ENCODE peak calls at places on chromosome 19, in eight cellular contexts. One of them, this sample, is unnamed.

GRCh38 chr19:32674153-32674958 is 624 bp downstream of the ANKRD27 start:
- DNase-seq in BJ: no peak
- DNase-seq in cardiac fibroblast: no peak
- DNase-seq in SK-N-SH: peak
- DNase-seq in neural crest cell: no peak
- DNase-seq in MCF 10A: peak
- DNase-seq in esophagus muscularis mucosa: no peak
- DNase-seq in nephron progenitor cell: peak
- DNase-seq in this sample: no peak

GRCh38 chr19:29665826-29666633 is 769 bp downstream of the PLEKHF1 start:
- DNase-seq in BJ: no peak
- DNase-seq in cardiac fibroblast: peak
- DNase-seq in SK-N-SH: peak
- DNase-seq in neural crest cell: no peak
- DNase-seq in MCF 10A: peak
- DNase-seq in esophagus muscularis mucosa: no peak
- DNase-seq in nephron progenitor cell: peak
- DNase-seq in this sample: peak

GRCh38 chr19:57656346-57656745 is 12.4 kb upstream of the ZSCAN4 start:
- DNase-seq in BJ: no peak
- DNase-seq in cardiac fibroblast: no peak
- DNase-seq in SK-N-SH: no peak
- DNase-seq in neural crest cell: no peak
- DNase-seq in MCF 10A: no peak
- DNase-seq in esophagus muscularis mucosa: peak
- DNase-seq in nephron progenitor cell: no peak
- DNase-seq in this sample: no peak

GRCh38 chr19:34254552-34255432 is at the start of gene GARRE1:
- DNase-seq in BJ: no peak
- DNase-seq in cardiac fibroblast: peak
- DNase-seq in SK-N-SH: peak
- DNase-seq in neural crest cell: peak
- DNase-seq in MCF 10A: no peak
- DNase-seq in esophagus muscularis mucosa: no peak
- DNase-seq in nephron progenitor cell: peak
- DNase-seq in this sample: peak

GRCh38 chr19:33005440-33005839 is 33.4 kb downstream of the FAAP24 start:
- DNase-seq in BJ: no peak
- DNase-seq in cardiac fibroblast: no peak
- DNase-seq in SK-N-SH: no peak
- DNase-seq in neural crest cell: no peak
- DNase-seq in MCF 10A: no peak
- DNase-seq in esophagus muscularis mucosa: no peak
- DNase-seq in nephron progenitor cell: no peak
- DNase-seq in this sample: no peak

GRCh38 chr19:10138879-10139795 is 19.4 kb upstream of the EIF3G start:
- DNase-seq in BJ: no peak
- DNase-seq in cardiac fibroblast: no peak
- DNase-seq in SK-N-SH: peak
- DNase-seq in neural crest cell: no peak
- DNase-seq in MCF 10A: no peak
- DNase-seq in esophagus muscularis mucosa: no peak
- DNase-seq in nephron progenitor cell: no peak
- DNase-seq in this sample: no peak

GRCh38 chr19:52963229-52963760 is 614 bp upstream of the ZNF816 start:
- DNase-seq in BJ: no peak
- DNase-seq in cardiac fibroblast: no peak
- DNase-seq in SK-N-SH: peak
- DNase-seq in neural crest cell: peak
- DNase-seq in MCF 10A: no peak
- DNase-seq in esophagus muscularis mucosa: no peak
- DNase-seq in nephron progenitor cell: peak
- DNase-seq in this sample: no peak

GRCh38 chr19:56765107-56765506 is 75.4 kb downstream of the PEG3 start:
- DNase-seq in BJ: no peak
- DNase-seq in cardiac fibroblast: peak
- DNase-seq in SK-N-SH: peak
- DNase-seq in neural crest cell: no peak
- DNase-seq in MCF 10A: no peak
- DNase-seq in esophagus muscularis mucosa: no peak
- DNase-seq in nephron progenitor cell: no peak
- DNase-seq in this sample: peak

GRCh38 chr19:6015841-6016545 is 38.1 kb upstream of the RANBP3 start:
- DNase-seq in BJ: no peak
- DNase-seq in cardiac fibroblast: no peak
- DNase-seq in SK-N-SH: peak
- DNase-seq in neural crest cell: no peak
- DNase-seq in MCF 10A: no peak
- DNase-seq in esophagus muscularis mucosa: no peak
- DNase-seq in nephron progenitor cell: no peak
- DNase-seq in this sample: no peak

GRCh38 chr19:49823472-49823871 is 5.4 kb downstream of the MED25 start:
- DNase-seq in BJ: no peak
- DNase-seq in cardiac fibroblast: no peak
- DNase-seq in SK-N-SH: no peak
- DNase-seq in neural crest cell: no peak
- DNase-seq in MCF 10A: no peak
- DNase-seq in esophagus muscularis mucosa: no peak
- DNase-seq in nephron progenitor cell: no peak
- DNase-seq in this sample: no peak

GRCh38 chr19:34176581-34176980 is 4.3 kb downstream of the LSM14A start:
- DNase-seq in BJ: no peak
- DNase-seq in cardiac fibroblast: no peak
- DNase-seq in SK-N-SH: no peak
- DNase-seq in neural crest cell: no peak
- DNase-seq in MCF 10A: no peak
- DNase-seq in esophagus muscularis mucosa: no peak
- DNase-seq in nephron progenitor cell: no peak
- DNase-seq in this sample: no peak

GRCh38 chr19:52028780-52029123 is 573 bp upstream of the ZNF614 start:
- DNase-seq in BJ: no peak
- DNase-seq in cardiac fibroblast: no peak
- DNase-seq in SK-N-SH: peak
- DNase-seq in neural crest cell: no peak
- DNase-seq in MCF 10A: no peak
- DNase-seq in esophagus muscularis mucosa: no peak
- DNase-seq in nephron progenitor cell: no peak
- DNase-seq in this sample: no peak

DNA sequence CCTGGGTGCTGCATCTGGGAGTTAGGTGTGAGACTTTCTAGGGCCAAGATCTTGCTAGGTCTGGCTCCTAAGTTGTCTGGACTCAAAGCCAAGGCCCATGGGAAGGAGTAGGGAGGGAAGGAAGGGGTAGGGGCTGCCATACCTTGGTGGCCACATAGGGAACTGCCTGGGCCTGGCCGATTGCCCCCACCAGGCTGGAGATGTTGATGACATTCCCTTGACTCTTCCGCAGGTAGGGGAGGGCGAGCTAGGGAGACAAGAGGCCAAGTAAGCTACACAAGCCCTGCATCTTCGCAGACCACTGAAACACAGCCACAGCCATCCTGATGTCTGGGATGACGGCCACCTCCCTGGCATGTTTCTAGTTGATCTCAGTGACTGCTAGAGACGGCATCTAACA is 4.1 kb upstream of the BCAT2 start:
- DNase-seq in BJ: no peak
- DNase-seq in cardiac fibroblast: no peak
- DNase-seq in SK-N-SH: no peak
- DNase-seq in neural crest cell: no peak
- DNase-seq in MCF 10A: no peak
- DNase-seq in esophagus muscularis mucosa: no peak
- DNase-seq in nephron progenitor cell: no peak
- DNase-seq in this sample: no peak
- TF ChIP-seq CTCF in BJ: no peak
- TF ChIP-seq CTCF in cardiac fibroblast: no peak
- TF ChIP-seq CTCF in SK-N-SH: no peak
- TF ChIP-seq CTCF in neural crest cell: no peak
- TF ChIP-seq CTCF in MCF 10A: no peak
- TF ChIP-seq CTCF in esophagus muscularis mucosa: no peak
- TF ChIP-seq CTCF in nephron progenitor cell: no peak
- TF ChIP-seq CTCF in this sample: no peak

DNA sequence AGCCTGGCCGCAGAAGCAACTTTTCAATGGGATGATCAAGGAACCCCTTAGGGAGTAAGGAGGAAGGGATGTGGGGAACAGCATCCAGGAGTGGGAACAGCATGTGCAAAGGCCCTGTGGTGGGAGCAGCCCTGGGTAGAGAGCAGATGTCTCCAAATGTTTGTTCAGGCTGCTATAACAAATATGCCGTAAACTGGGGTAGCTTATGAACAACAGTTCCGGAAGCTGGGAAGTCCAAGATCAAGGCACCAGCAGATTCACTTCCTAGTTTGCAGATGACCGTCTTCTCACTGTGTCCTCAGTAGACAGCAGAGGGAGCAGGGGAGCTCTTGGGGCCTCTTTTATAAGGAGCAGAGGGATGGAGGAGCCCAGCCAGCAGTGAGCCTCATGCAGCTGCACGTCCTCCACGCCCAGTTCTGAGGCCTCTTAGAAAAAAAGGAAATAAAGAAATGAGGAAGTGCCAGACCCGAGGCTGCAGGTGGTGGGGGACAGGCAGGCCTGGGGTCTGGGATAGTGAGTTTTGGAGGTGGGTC is 4.2 kb upstream of the LRRC25 start:
- DNase-seq in BJ: no peak
- DNase-seq in cardiac fibroblast: peak
- DNase-seq in SK-N-SH: no peak
- DNase-seq in neural crest cell: no peak
- DNase-seq in MCF 10A: peak
- DNase-seq in esophagus muscularis mucosa: no peak
- DNase-seq in nephron progenitor cell: no peak
- DNase-seq in this sample: no peak
- TF ChIP-seq CTCF in BJ: peak
- TF ChIP-seq CTCF in cardiac fibroblast: peak
- TF ChIP-seq CTCF in SK-N-SH: peak
- TF ChIP-seq CTCF in neural crest cell: peak
- TF ChIP-seq CTCF in MCF 10A: peak
- TF ChIP-seq CTCF in esophagus muscularis mucosa: peak
- TF ChIP-seq CTCF in nephron progenitor cell: peak
- TF ChIP-seq CTCF in this sample: no peak

DNA sequence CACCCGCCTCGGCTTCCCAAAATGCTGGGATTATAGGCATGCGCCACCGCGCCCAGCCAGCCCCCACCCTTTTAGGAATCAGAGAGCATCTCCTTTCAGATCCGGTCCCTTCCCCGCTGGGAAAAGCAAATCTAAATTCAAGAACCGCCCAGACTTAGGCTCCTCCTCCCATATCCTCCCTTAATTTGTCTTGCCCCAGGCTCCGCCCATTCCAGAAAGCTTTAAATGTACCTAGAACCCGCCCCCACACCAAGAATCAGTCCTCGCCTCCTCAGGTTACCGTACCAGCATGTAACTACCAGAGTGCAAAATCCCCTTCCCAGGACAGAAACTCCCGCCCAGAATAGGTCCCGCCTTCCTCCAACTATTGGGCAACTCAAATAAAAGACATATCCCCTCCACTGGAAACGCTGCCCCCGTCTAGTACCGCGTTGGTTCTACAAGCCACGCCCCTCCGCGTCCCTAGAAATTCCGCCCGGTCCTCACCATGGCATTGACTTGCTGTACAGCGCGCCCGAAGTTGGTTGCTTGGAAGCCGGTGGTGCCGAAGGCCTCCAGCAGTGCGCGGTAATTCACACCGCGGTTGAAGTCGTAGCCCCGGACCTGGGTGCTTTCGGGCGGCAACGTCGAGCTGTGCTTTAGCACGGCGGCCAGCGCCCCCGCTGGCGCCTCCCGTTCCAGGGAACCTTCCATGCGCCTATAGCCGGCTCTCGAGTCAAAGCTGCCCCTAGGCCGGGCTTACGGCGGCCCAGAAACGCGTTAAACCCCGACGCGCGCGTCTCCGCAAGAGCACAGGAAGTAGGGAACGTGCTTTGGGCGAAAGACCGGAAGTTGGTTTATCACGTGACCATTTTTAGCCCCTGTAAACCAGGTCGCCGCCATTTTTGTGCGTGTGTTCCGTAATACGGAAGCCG is at the start of gene DHPS:
- DNase-seq in BJ: peak
- DNase-seq in cardiac fibroblast: peak
- DNase-seq in SK-N-SH: peak
- DNase-seq in neural crest cell: peak
- DNase-seq in MCF 10A: peak
- DNase-seq in esophagus muscularis mucosa: peak
- DNase-seq in nephron progenitor cell: peak
- DNase-seq in this sample: peak
- TF ChIP-seq CTCF in BJ: no peak
- TF ChIP-seq CTCF in cardiac fibroblast: no peak
- TF ChIP-seq CTCF in SK-N-SH: peak
- TF ChIP-seq CTCF in neural crest cell: peak
- TF ChIP-seq CTCF in MCF 10A: no peak
- TF ChIP-seq CTCF in esophagus muscularis mucosa: no peak
- TF ChIP-seq CTCF in nephron progenitor cell: no peak
- TF ChIP-seq CTCF in this sample: no peak

GRCh38 chr19:45153339-45154063 is 7.3 kb downstream of the NKPD1 start:
- DNase-seq in BJ: no peak
- DNase-seq in cardiac fibroblast: peak
- DNase-seq in SK-N-SH: peak
- DNase-seq in neural crest cell: peak
- DNase-seq in MCF 10A: no peak
- DNase-seq in esophagus muscularis mucosa: no peak
- DNase-seq in nephron progenitor cell: peak
- DNase-seq in this sample: peak

GRCh38 chr19:45150180-45150579 is 10.6 kb downstream of the NKPD1 start:
- DNase-seq in BJ: no peak
- DNase-seq in cardiac fibroblast: no peak
- DNase-seq in SK-N-SH: no peak
- DNase-seq in neural crest cell: no peak
- DNase-seq in MCF 10A: no peak
- DNase-seq in esophagus muscularis mucosa: no peak
- DNase-seq in nephron progenitor cell: no peak
- DNase-seq in this sample: no peak

GRCh38 chr19:45152504-45153338 is 8.1 kb downstream of the NKPD1 start:
- DNase-seq in BJ: no peak
- DNase-seq in cardiac fibroblast: peak
- DNase-seq in SK-N-SH: peak
- DNase-seq in neural crest cell: no peak
- DNase-seq in MCF 10A: no peak
- DNase-seq in esophagus muscularis mucosa: no peak
- DNase-seq in nephron progenitor cell: peak
- DNase-seq in this sample: peak

GRCh38 chr19:45150731-45151725 is 9.8 kb downstream of the NKPD1 start:
- DNase-seq in BJ: no peak
- DNase-seq in cardiac fibroblast: no peak
- DNase-seq in SK-N-SH: no peak
- DNase-seq in neural crest cell: no peak
- DNase-seq in MCF 10A: peak
- DNase-seq in esophagus muscularis mucosa: no peak
- DNase-seq in nephron progenitor cell: no peak
- DNase-seq in this sample: no peak

GRCh38 chr19:45151821-45152503 is 8.8 kb downstream of the NKPD1 start:
- DNase-seq in BJ: no peak
- DNase-seq in cardiac fibroblast: no peak
- DNase-seq in SK-N-SH: no peak
- DNase-seq in neural crest cell: no peak
- DNase-seq in MCF 10A: no peak
- DNase-seq in esophagus muscularis mucosa: no peak
- DNase-seq in nephron progenitor cell: no peak
- DNase-seq in this sample: no peak
- TF ChIP-seq CTCF in BJ: no peak
- TF ChIP-seq CTCF in cardiac fibroblast: no peak
- TF ChIP-seq CTCF in SK-N-SH: no peak
- TF ChIP-seq CTCF in neural crest cell: no peak
- TF ChIP-seq CTCF in MCF 10A: no peak
- TF ChIP-seq CTCF in esophagus muscularis mucosa: no peak
- TF ChIP-seq CTCF in nephron progenitor cell: no peak
- TF ChIP-seq CTCF in this sample: no peak